ENCODE peak calls at places on chromosomes 3 and 15, in four cellular contexts. J is GM20000, C is endodermal cell, X is activated B cell treated with CpG ODN at 0.5 μM for 24 hours. S is an unnamed sample.

GRCh38 chr15:34366271-34367043 is 539 bp downstream of the LPCAT4 start:
- DNase-seq in J (peak), C (peak), X (peak), S (peak)

GRCh38 chr15:49037546-49037940 is 8.7 kb downstream of the SECISBP2L start:
- DNase-seq in J (no peak), C (no peak), X (no peak), S (no peak)

GRCh38 chr15:75928680-75929608 is 25.3 kb downstream of the FBXO22 start:
- DNase-seq in J (no peak), C (peak), X (no peak), S (no peak)

GRCh38 chr3:126005951-126006350 is 37.0 kb downstream of the ROPN1B start:
- DNase-seq in J (no peak), C (no peak), X (no peak), S (no peak)

GRCh38 chr3:62630664-62631063 is 244.6 kb downstream of the CADPS start:
- DNase-seq in J (no peak), C (no peak), X (no peak), S (no peak)

GRCh38 chr3:160210799-160211221 is 14.4 kb upstream of the C3orf80 start:
- DNase-seq in J (peak), C (no peak), X (no peak), S (no peak)

GRCh38 chr3:3157484-3157883 is 22.0 kb downstream of the CRBN start:
- DNase-seq in J (no peak), C (no peak), X (no peak), S (no peak)

GRCh38 chr3:137174514-137174913 is 216.7 kb downstream of the IL20RB start:
- DNase-seq in J (no peak), C (no peak), X (no peak), S (no peak)

GRCh38 chr3:101902041-101902440 is 52.7 kb downstream of the NFKBIZ start:
- DNase-seq in J (no peak), C (no peak), X (no peak), S (no peak)

GRCh38 chr3:151318313-151318712 is 1.7 kb upstream of the GPR87 start:
- DNase-seq in J (no peak), C (no peak), X (no peak), S (no peak)

GRCh38 chr3:159989973-159990846 is 1.6 kb downstream of the IL12A start:
- DNase-seq in J (no peak), C (peak), X (no peak), S (no peak)

GRCh38 chr3:115989927-115990326 is 366.6 kb downstream of the GAP43 start:
- DNase-seq in J (no peak), C (no peak), X (no peak), S (no peak)

GRCh38 chr15:64693134-64693533 is 82.3 kb downstream of the RBPMS2 start:
- DNase-seq in J (no peak), C (no peak), X (no peak), S (no peak)

GRCh38 chr3:160346511-160346910 is 52.5 kb downstream of the IFT80 start:
- DNase-seq in J (no peak), C (no peak), X (no peak), S (no peak)

GRCh38 chr3:66378256-66378655 is 122.6 kb downstream of the LRIG1 start:
- DNase-seq in J (no peak), C (peak), X (no peak), S (peak)
- TF ChIP-seq CTCF in J (peak), C (peak), X (no peak), S (no peak)

GRCh38 chr3:68874551-68875348 is 57.6 kb downstream of the TAFA4 start:
- DNase-seq in J (no peak), C (no peak), X (no peak), S (no peak)

GRCh38 chr3:68878962-68879361 is 53.4 kb downstream of the TAFA4 start:
- DNase-seq in J (no peak), C (no peak), X (no peak), S (no peak)

GRCh38 chr3:68876112-68876713 is 56.1 kb downstream of the TAFA4 start:
- DNase-seq in J (peak), C (no peak), X (no peak), S (peak)

GRCh38 chr3:68880632-68881031 is 51.7 kb downstream of the TAFA4 start:
- DNase-seq in J (no peak), C (peak), X (no peak), S (no peak)

GRCh38 chr3:68878322-68878721 is 54.0 kb downstream of the TAFA4 start:
- DNase-seq in J (no peak), C (no peak), X (no peak), S (no peak)
- TF ChIP-seq CTCF in J (peak), C (peak), X (no peak), S (peak)

GRCh38 chr3:122067214-122067550 is 12.0 kb downstream of the CD86 start:
- DNase-seq in J (no peak), C (no peak), X (no peak), S (no peak)

GRCh38 chr3:122066331-122067213 is 11.4 kb downstream of the CD86 start:
- DNase-seq in J (no peak), C (no peak), X (no peak), S (no peak)

GRCh38 chr3:122067588-122068240 is 12.6 kb downstream of the CD86 start:
- DNase-seq in J (no peak), C (no peak), X (no peak), S (no peak)

GRCh38 chr3:122063908-122064307 is 8.7 kb downstream of the CD86 start:
- DNase-seq in J (no peak), C (no peak), X (no peak), S (no peak)

GRCh38 chr3:122064318-122064717 is 9.2 kb downstream of the CD86 start:
- DNase-seq in J (no peak), C (no peak), X (no peak), S (no peak)
- TF ChIP-seq CTCF in J (no peak), C (no peak), X (no peak), S (no peak)

DNA sequence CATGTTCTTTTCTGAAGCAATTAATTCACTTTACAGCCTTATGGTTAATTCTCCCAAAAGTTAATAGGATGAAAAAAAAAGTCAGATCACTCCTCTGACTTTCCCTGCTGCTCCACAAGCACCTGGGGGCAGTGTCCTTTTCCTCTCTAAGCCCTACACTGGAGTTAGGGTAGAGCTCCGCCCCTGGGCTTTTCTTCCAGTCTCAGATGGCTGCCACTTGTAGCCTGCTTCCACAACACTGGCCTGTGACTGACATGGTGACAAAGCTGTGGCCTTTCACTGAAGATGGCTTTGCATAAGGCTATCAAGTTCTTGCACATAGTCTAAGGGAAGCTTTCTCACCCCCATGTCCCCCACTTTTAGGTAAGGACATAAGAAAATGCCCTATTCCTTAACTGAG is 1.3 kb upstream of the MON1A start:
- DNase-seq in J (no peak), C (peak), X (no peak), S (no peak)
- TF ChIP-seq CTCF in J (no peak), C (peak), X (no peak), S (no peak)

GRCh38 chr15:88636654-88637053 is 2.2 kb upstream of the ISG20 start:
- DNase-seq in J (no peak), C (no peak), X (no peak), S (no peak)

GRCh38 chr15:88637841-88638625 is 783 bp upstream of the ISG20 start:
- DNase-seq in J (no peak), C (no peak), X (no peak), S (no peak)

GRCh38 chr15:88637436-88637835 is 1.4 kb upstream of the ISG20 start:
- DNase-seq in J (no peak), C (no peak), X (no peak), S (no peak)

GRCh38 chr15:88636039-88636438 is 2.8 kb upstream of the ISG20 start:
- DNase-seq in J (no peak), C (peak), X (no peak), S (no peak)

DNA sequence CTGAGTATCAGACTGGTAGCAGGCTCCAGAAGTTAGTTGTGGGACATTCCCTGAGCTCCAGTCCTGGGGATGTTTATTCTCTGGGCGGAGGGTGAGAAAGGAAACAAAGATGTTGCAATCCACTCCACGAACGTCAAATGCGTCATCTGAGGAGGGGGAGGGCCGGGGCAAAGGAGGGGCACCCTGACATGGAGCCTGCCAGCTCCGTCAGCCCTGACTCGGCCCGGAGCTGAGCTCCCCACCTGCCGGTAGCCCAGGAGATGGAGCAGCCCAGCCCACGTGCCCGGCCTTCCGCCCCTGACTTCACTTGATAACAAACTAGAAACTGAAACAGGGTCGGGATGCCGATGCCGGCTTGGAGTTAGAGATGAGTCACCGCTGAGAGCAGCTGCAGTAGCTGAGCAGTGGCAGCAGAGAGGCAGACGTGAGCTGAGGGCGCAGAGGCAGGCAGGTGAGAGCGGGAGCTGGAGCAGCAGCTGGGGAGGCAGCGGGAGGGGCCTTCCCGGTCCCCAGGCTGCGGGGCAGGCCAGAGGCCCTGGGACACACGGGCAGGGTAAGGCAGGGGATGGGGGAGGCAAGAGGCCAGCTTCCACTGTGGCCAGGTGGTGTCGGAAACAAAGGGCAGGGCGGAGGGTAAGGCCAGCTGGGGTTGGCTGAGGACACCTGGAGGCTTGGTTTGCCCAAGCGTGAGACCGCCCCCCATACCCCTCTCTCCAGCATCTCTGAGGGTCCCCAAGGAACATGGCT is at the start of gene ISG20:
- DNase-seq in J (peak), C (peak), X (peak), S (peak)
- TF ChIP-seq CTCF in J (no peak), C (peak), X (no peak), S (peak)

DNA sequence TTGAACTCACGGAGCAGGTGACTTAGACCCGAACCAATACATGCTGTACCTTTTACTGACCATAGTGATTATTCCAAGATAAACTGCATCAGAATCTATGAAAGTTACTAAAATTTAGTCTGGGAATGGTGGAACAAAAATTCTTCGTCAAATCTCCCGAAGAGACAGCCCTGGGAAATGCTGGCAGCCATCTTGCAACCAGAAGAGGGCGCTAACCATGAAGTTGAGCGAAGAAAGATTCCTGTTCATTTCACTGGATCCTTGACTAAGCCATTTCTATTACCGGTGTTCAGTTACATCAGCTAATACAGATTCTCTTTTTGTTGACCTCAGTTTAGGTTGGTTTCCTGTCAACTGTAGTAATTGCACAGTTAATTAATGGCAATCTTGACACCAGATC is 199.6 kb downstream of the SLC9A9 start:
- DNase-seq in J (no peak), C (peak), X (no peak), S (no peak)
- TF ChIP-seq CTCF in J (no peak), C (peak), X (no peak), S (no peak)

S was measured in GM10248.